ENCODE peak calls at places on chromosome 20, in five cellular contexts. G is GM23338, X is neural progenitor cell, K is SJSA1, A is A549. Y is an unnamed sample.

GRCh38 chr20:60037120-60037499 is 78.9 kb downstream of the CDH26 start:
- DNase-seq in G (peak; percentile 48), X (no peak), K (peak; percentile 69), A (peak; percentile 22), Y (no peak)

GRCh38 chr20:44910690-44911262 is 916 bp downstream of the PABPC1L start:
- DNase-seq in G (peak; percentile 45), X (peak; percentile 31), K (no peak), A (peak; percentile 26), Y (no peak)

GRCh38 chr20:41494451-41494850 is 123.7 kb downstream of the CHD6 start:
- DNase-seq in G (no peak), X (no peak), K (no peak), A (no peak), Y (no peak)

GRCh38 chr20:22264917-22265316 is 319.5 kb downstream of the FOXA2 start:
- DNase-seq in G (no peak), X (no peak), K (no peak), A (no peak), Y (no peak)

GRCh38 chr20:59661141-59661540 is 56.8 kb downstream of the PHACTR3 start:
- DNase-seq in G (no peak), X (no peak), K (peak; percentile 28), A (no peak), Y (no peak)

GRCh38 chr20:8020314-8021079 is 936 bp upstream of the TMX4 start:
- DNase-seq in G (no peak), X (no peak), K (no peak), A (no peak), Y (no peak)

GRCh38 chr20:10319855-10320254 is 101.2 kb downstream of the SNAP25 start:
- DNase-seq in G (no peak), X (no peak), K (no peak), A (no peak), Y (no peak)

GRCh38 chr20:57708694-57709673 is 831 bp downstream of the PMEPA1 start:
- DNase-seq in G (no peak), X (peak; percentile 37), K (no peak), A (no peak), Y (no peak)

GRCh38 chr20:11130554-11131166 is 456.9 kb upstream of the JAG1 start:
- DNase-seq in G (no peak), X (no peak), K (no peak), A (no peak), Y (no peak)

GRCh38 chr20:58574014-58574413 is 58.8 kb upstream of the APCDD1L start:
- DNase-seq in G (no peak), X (no peak), K (no peak), A (no peak), Y (no peak)

GRCh38 chr20:62533591-62534495 is 58.0 kb upstream of the GATA5 start:
- DNase-seq in G (no peak), X (no peak), K (no peak), A (no peak), Y (no peak)

GRCh38 chr20:4099905-4100675 is 84.7 kb upstream of the RNF24 start:
- DNase-seq in G (no peak), X (no peak), K (no peak), A (no peak), Y (no peak)

GRCh38 chr20:1334761-1335160 is 5.8 kb upstream of the SDCBP2 start:
- DNase-seq in G (peak; percentile 36), X (no peak), K (peak; percentile 33), A (no peak), Y (no peak)

GRCh38 chr20:50412069-50412468 is 98.1 kb upstream of the PTPN1 start:
- DNase-seq in G (no peak), X (no peak), K (no peak), A (no peak), Y (no peak)

GRCh38 chr20:39943336-39943735 is 745.7 kb downstream of the MAFB start:
- DNase-seq in G (no peak), X (no peak), K (no peak), A (no peak), Y (peak; percentile 82)

GRCh38 chr20:31845300-31845863 is at the start of gene FOXS1:
- DNase-seq in G (peak; percentile 60), X (peak; percentile 79), K (peak; percentile 61), A (no peak), Y (no peak)

GRCh38 chr20:57389695-57390603 is 1.2 kb upstream of the RBM38 start:
- DNase-seq in G (peak; percentile 60), X (peak; percentile 48), K (no peak), A (no peak), Y (no peak)

GRCh38 chr20:43939762-43940121 is 25.1 kb downstream of the TOX2 start:
- DNase-seq in G (no peak), X (no peak), K (no peak), A (no peak), Y (no peak)

GRCh38 chr20:35515949-35516645 is 13.4 kb downstream of the C20orf173 start:
- DNase-seq in G (no peak), X (no peak), K (peak; percentile 52), A (peak; percentile 38), Y (peak; percentile 71)

GRCh38 chr20:40080059-40080652 is 608.9 kb downstream of the MAFB start:
- DNase-seq in G (peak; percentile 12), X (no peak), K (no peak), A (no peak), Y (no peak)

GRCh38 chr20:2865630-2866029 is 7.7 kb upstream of the PTPRA start:
- DNase-seq in G (peak; percentile 68), X (no peak), K (no peak), A (no peak), Y (no peak)

GRCh38 chr20:61643631-61644386 is 391.7 kb downstream of the CDH4 start:
- DNase-seq in G (no peak), X (no peak), K (no peak), A (no peak), Y (no peak)

GRCh38 chr20:49850463-49851233 is 38.0 kb downstream of the SLC9A8 start:
- DNase-seq in G (no peak), X (no peak), K (no peak), A (no peak), Y (no peak)

GRCh38 chr20:25275813-25276532 is 28.1 kb downstream of the PYGB start:
- DNase-seq in G (no peak), X (no peak), K (peak; percentile 36), A (no peak), Y (no peak)

GRCh38 chr20:56211051-56211450 is 37.5 kb upstream of the MC3R start:
- DNase-seq in G (no peak), X (no peak), K (no peak), A (no peak), Y (no peak)

GRCh38 chr20:56194042-56194441 is 54.5 kb upstream of the MC3R start:
- DNase-seq in G (no peak), X (no peak), K (no peak), A (no peak), Y (no peak)

GRCh38 chr20:3973705-3974104 is 41.7 kb downstream of the RNF24 start:
- DNase-seq in G (no peak), X (no peak), K (no peak), A (no peak), Y (no peak)

GRCh38 chr20:48659888-48660287 is 167.9 kb downstream of the PREX1 start:
- DNase-seq in G (no peak), X (no peak), K (no peak), A (no peak), Y (no peak)

GRCh38 chr20:19942611-19943010 is 74.6 kb upstream of the NAA20 start:
- DNase-seq in G (no peak), X (no peak), K (no peak), A (no peak), Y (no peak)

GRCh38 chr20:19940945-19941590 is 76.1 kb upstream of the NAA20 start:
- DNase-seq in G (no peak), X (no peak), K (no peak), A (no peak), Y (no peak)

GRCh38 chr20:19945732-19946670 is 71.2 kb upstream of the NAA20 start:
- DNase-seq in G (no peak), X (no peak), K (no peak), A (no peak), Y (no peak)

GRCh38 chr20:19944772-19945459 is 72.2 kb upstream of the NAA20 start:
- DNase-seq in G (no peak), X (no peak), K (peak; percentile 67), A (no peak), Y (no peak)

GRCh38 chr20:19943021-19943659 is 74.0 kb upstream of the NAA20 start:
- DNase-seq in G (no peak), X (no peak), K (no peak), A (no peak), Y (no peak)
- H3K27ac ChIP-seq in G (no peak overlapping the region), X (no peak overlapping the region), K (no peak overlapping the region), A (no peak overlapping the region), Y (no peak overlapping the region)

DNA sequence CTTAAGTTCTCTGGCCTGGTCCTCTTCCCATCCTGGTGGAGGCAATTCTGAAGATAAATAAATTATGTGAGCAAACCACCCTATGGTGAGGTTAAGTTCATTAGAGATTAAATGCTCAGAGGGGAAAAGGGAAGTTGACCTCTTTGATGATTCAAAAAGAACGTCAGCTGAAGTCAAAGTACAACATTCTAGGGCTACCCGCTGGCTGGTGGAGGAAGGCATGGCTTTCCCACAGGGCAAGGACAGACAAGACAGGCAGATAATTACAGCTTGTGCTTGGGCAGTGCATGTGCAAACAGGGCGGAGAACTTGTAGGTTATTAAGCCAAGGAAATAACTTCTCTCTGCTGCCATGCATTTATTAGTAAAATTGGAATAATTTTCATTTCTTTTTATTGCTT is 91.0 kb upstream of the SLC24A3 start:
- DNase-seq in G (no peak), X (no peak), K (no peak), A (no peak), Y (no peak)
- H3K27ac ChIP-seq in G (no peak overlapping the region), X (no peak overlapping the region), K (no peak overlapping the region), A (no peak overlapping the region), Y (no peak overlapping the region)

DNA sequence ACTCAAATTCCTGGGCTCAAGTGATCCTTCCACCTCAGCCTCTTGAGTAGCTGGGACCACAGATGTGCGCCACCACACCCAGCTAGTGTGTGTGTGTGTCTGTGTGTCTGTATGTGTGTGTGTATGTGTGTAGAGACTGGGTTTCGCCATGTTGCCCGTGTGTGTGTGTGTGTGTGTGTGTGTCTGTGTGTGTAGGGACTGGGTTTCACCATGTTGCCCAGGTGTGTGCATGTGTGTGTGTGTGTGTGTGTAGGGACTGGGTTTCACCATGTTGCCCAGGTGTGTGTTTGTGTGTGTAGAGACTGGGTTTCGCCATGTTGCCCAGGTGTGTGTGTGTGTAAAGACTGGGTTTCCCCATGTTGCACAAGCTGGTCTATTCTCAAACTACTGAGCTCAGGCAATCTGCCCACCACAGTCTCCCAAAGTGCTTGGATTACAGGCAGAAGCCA is 28.3 kb downstream of the CDK5RAP1 start:
- DNase-seq in G (no peak), X (no peak), K (no peak), A (no peak), Y (peak; percentile 50)
- H3K27ac ChIP-seq in G (no peak overlapping the region), X (no peak overlapping the region), K (peak overlapping the region; percentile 43), A (peak overlapping the region; percentile 9), Y (peak overlapping the region; percentile 83)

GRCh38 chr20:33859751-33860150 is 48.6 kb downstream of the CHMP4B start:
- DNase-seq in G (no peak), X (no peak), K (no peak), A (no peak), Y (no peak)
- H3K27ac ChIP-seq in G (no peak overlapping the region), X (no peak overlapping the region), K (no peak overlapping the region), A (no peak overlapping the region), Y (no peak overlapping the region)